ENCODE peak calls at places on chromosomes 6 and 20, in four cellular contexts. A is cardiac fibroblast, B is H4, X is DMS153. S is an unnamed sample.

GRCh38 chr6:112311950-112312547 is 35.1 kb upstream of the RFPL4B start:
- DNase-seq in B (no peak), X (no peak), A (peak), S (no peak)

GRCh38 chr6:129748901-129749748 is 39.1 kb upstream of the ARHGAP18 start:
- DNase-seq in A (peak), X (no peak), B (no peak), S (peak)

GRCh38 chr6:163188746-163189145 is 225.8 kb upstream of the QKI start:
- DNase-seq in A (no peak), X (no peak), B (no peak), S (no peak)

GRCh38 chr20:34829191-34829590 is 3.7 kb upstream of the NCOA6 start:
- DNase-seq in X (no peak), B (no peak), A (no peak), S (no peak)

GRCh38 chr6:148653138-148653776 is 93.6 kb upstream of the UST start:
- DNase-seq in X (no peak), B (no peak), A (peak), S (peak)

GRCh38 chr6:53754330-53754729 is 40.5 kb upstream of the LRRC1 start:
- DNase-seq in A (no peak), X (no peak), B (no peak), S (no peak)

GRCh38 chr20:50572922-50573777 is 63.0 kb downstream of the PTPN1 start:
- DNase-seq in A (peak), X (peak), B (peak), S (peak)

GRCh38 chr6:70479236-70479635 is 65.9 kb downstream of the FAM135A start:
- DNase-seq in X (no peak), A (peak), B (peak), S (peak)

GRCh38 chr6:88722691-88723090 is 240.7 kb downstream of the RNGTT start:
- DNase-seq in X (no peak), A (no peak), B (no peak), S (peak)

GRCh38 chr20:3805594-3806264 is 9.6 kb downstream of the CDC25B start:
- DNase-seq in X (no peak), B (no peak), A (peak), S (peak)

GRCh38 chr20:63701051-63701328 is 4.5 kb downstream of the TNFRSF6B start:
- DNase-seq in A (no peak), X (no peak), B (no peak), S (no peak)

GRCh38 chr6:96164802-96165201 is 149.0 kb downstream of the FUT9 start:
- DNase-seq in X (no peak), A (no peak), B (no peak), S (no peak)

GRCh38 chr20:63062188-63063140 is 55.7 kb upstream of the BHLHE23 start:
- DNase-seq in A (no peak), X (no peak), B (no peak), S (no peak)

GRCh38 chr6:105798057-105798456 is 288.1 kb upstream of the PRDM1 start:
- DNase-seq in B (peak), X (no peak), A (peak), S (peak)

GRCh38 chr6:14824835-14825223 is 421.0 kb upstream of the JARID2 start:
- DNase-seq in X (no peak), A (no peak), B (no peak), S (no peak)

GRCh38 chr6:131948221-131948661 is 2.9 kb downstream of the CCN2 start:
- DNase-seq in X (no peak), B (no peak), A (peak), S (peak)

GRCh38 chr6:166306378-166307081 is 1.7 kb downstream of the PRR18 start:
- DNase-seq in B (no peak), X (peak), A (no peak), S (no peak)

GRCh38 chr20:2228926-2229325 is 66.9 kb upstream of the TGM3 start:
- DNase-seq in B (no peak), A (no peak), X (no peak), S (no peak)

GRCh38 chr6:84094050-84094435 is 60.5 kb downstream of the MRAP2 start:
- DNase-seq in B (no peak), A (peak), X (no peak), S (peak)

GRCh38 chr6:48080227-48081009 is 30.6 kb downstream of the PTCHD4 start:
- DNase-seq in A (peak), B (no peak), X (peak), S (peak)

GRCh38 chr6:130825772-130826441 is 1.3 kb upstream of the SMLR1 start:
- DNase-seq in X (no peak), A (no peak), B (no peak), S (no peak)

GRCh38 chr20:36478137-36478905 is 63.0 kb upstream of the MYL9 start:
- DNase-seq in X (no peak), A (peak), B (no peak), S (no peak)

GRCh38 chr6:47524136-47524840 is 46.7 kb downstream of the CD2AP start:
- DNase-seq in X (no peak), B (no peak), A (peak), S (no peak)

GRCh38 chr20:29452186-29452585 is 1805.3 kb upstream of the DEFB115 start:
- DNase-seq in B (no peak), A (no peak), X (no peak), S (peak)

GRCh38 chr6:115058414-115059211 is 715.8 kb upstream of the HS3ST5 start:
- DNase-seq in X (peak), A (no peak), B (no peak), S (no peak)

GRCh38 chr6:4806308-4807190 is 30.3 kb downstream of the CDYL start:
- DNase-seq in X (no peak), B (no peak), A (no peak), S (no peak)

GRCh38 chr20:57711311-57711712 is 1.5 kb upstream of the PMEPA1 start:
- DNase-seq in B (no peak), X (no peak), A (no peak), S (no peak)

GRCh38 chr6:6362051-6362450 is 41.6 kb upstream of the F13A1 start:
- DNase-seq in B (no peak), A (no peak), X (no peak), S (peak)

GRCh38 chr6:135870722-135871121 is 19.2 kb downstream of the PDE7B start:
- DNase-seq in B (no peak), X (no peak), A (peak), S (peak)

GRCh38 chr20:44959082-44959895 is 908 bp downstream of the TOMM34 start:
- DNase-seq in A (peak), X (no peak), B (peak), S (peak)

GRCh38 chr6:108106261-108106660 is 31.7 kb upstream of the OSTM1 start:
- DNase-seq in A (no peak), B (no peak), X (no peak), S (no peak)

GRCh38 chr6:154433477-154434241 is 76.8 kb downstream of the CNKSR3 start:
- DNase-seq in X (no peak), B (no peak), A (no peak), S (no peak)

GRCh38 chr20:39631557-39631956 is 669.4 kb downstream of the DHX35 start:
- DNase-seq in B (no peak), A (peak), X (no peak), S (peak)

GRCh38 chr20:31260326-31260932 is 3.0 kb downstream of the DEFB115 start:
- DNase-seq in A (peak), B (peak), X (no peak), S (no peak)

GRCh38 chr6:75481394-75481793 is 12.2 kb downstream of the FILIP1 start:
- DNase-seq in A (peak), X (no peak), B (no peak), S (peak)

GRCh38 chr20:17969884-17970409 is 1.1 kb downstream of the MGME1 start:
- DNase-seq in X (no peak), B (peak), A (peak), S (peak)

GRCh38 chr6:169099411-169100202 is 154.0 kb downstream of the THBS2 start:
- DNase-seq in A (peak), X (no peak), B (peak), S (peak)

GRCh38 chr6:89527634-89528033 is 94.7 kb downstream of the ANKRD6 start:
- DNase-seq in A (peak), B (no peak), X (no peak), S (no peak)

GRCh38 chr6:32079566-32080290 is 29.4 kb downstream of the TNXB start:
- DNase-seq in X (no peak), B (no peak), A (no peak), S (no peak)